ENCODE peak calls at places on chromosomes 5 and 9, in ten cellular contexts. U is CD14-positive monocyte, E is kidney, K is WTC11, Q is thoracic aorta, A is AG09309, Y is astrocyte of the spinal cord, P is astrocyte of the cerebellum, S is cardiac muscle cell, R is lower leg skin. O is an unnamed sample.

GRCh38 chr9:121678501-121679022 is 27.1 kb downstream of the DAB2IP start:
- DNase-seq in U (no peak), E (peak), K (no peak), Q (no peak), A (no peak), Y (no peak), P (no peak), S (no peak), R (no peak), O (no peak)

GRCh38 chr5:179142434-179143198 is 82.4 kb downstream of the ZNF354C start:
- DNase-seq in U (no peak), E (no peak), K (no peak), Q (no peak), A (peak), Y (peak), P (no peak), S (peak), R (no peak), O (no peak)

GRCh38 chr9:8365029-8365428 is 565.5 kb upstream of the DMAC1 start:
- DNase-seq in U (no peak), E (no peak), K (no peak), Q (no peak), A (no peak), Y (peak), P (peak), S (peak), R (no peak), O (no peak)

GRCh38 chr5:148924817-148925216 is 98.4 kb downstream of the ADRB2 start:
- DNase-seq in U (no peak), E (no peak), K (no peak), Q (no peak), A (no peak), Y (no peak), P (no peak), S (no peak), R (no peak), O (no peak)

GRCh38 chr5:52010430-52010829 is 627.2 kb downstream of the ISL1 start:
- DNase-seq in U (no peak), E (no peak), K (no peak), Q (no peak), A (no peak), Y (no peak), P (no peak), S (no peak), R (no peak), O (no peak)

GRCh38 chr5:178832618-178833201 is 27.0 kb upstream of the ZNF354B start:
- DNase-seq in U (no peak), E (no peak), K (peak), Q (no peak), A (no peak), Y (no peak), P (no peak), S (no peak), R (no peak), O (no peak)

GRCh38 chr5:3365501-3366215 is 230.0 kb upstream of the IRX1 start:
- DNase-seq in U (no peak), E (no peak), K (no peak), Q (no peak), A (no peak), Y (no peak), P (no peak), S (no peak), R (peak), O (no peak)

GRCh38 chr9:7117676-7118561 is 360.1 kb downstream of the KDM4C start:
- DNase-seq in U (no peak), E (no peak), K (no peak), Q (no peak), A (peak), Y (peak), P (no peak), S (peak), R (no peak), O (no peak)

GRCh38 chr9:32866292-32866691 is 83.0 kb downstream of the TMEM215 start:
- DNase-seq in U (no peak), E (no peak), K (no peak), Q (no peak), A (no peak), Y (no peak), P (no peak), S (no peak), R (no peak), O (peak)

GRCh38 chr9:123269316-123269715 is 930 bp upstream of the STRBP start:
- DNase-seq in U (no peak), E (no peak), K (peak), Q (no peak), A (no peak), Y (no peak), P (no peak), S (no peak), R (no peak), O (no peak)
- TF ChIP-seq CTCF in U (no peak), E (no peak), K (no peak), Q (no peak), A (no peak), Y (no peak), P (no peak), S (no peak), R (no peak), O (no peak)

GRCh38 chr5:80198920-80199319 is 56.9 kb downstream of the SERINC5 start:
- DNase-seq in U (no peak), E (no peak), K (no peak), Q (no peak), A (no peak), Y (no peak), P (no peak), S (no peak), R (no peak), O (no peak)
- TF ChIP-seq CTCF in U (no peak), E (no peak), K (no peak), Q (no peak), A (no peak), Y (no peak), P (no peak), S (no peak), R (no peak), O (no peak)

GRCh38 chr5:138655530-138656245 is 80.5 kb upstream of the HSPA9 start:
- DNase-seq in U (no peak), E (peak), K (no peak), Q (no peak), A (no peak), Y (no peak), P (no peak), S (peak), R (no peak), O (no peak)

GRCh38 chr5:138651767-138652117 is 76.5 kb upstream of the HSPA9 start:
- DNase-seq in U (no peak), E (no peak), K (no peak), Q (no peak), A (no peak), Y (no peak), P (no peak), S (no peak), R (no peak), O (no peak)

GRCh38 chr5:138654281-138654867 is 79.2 kb upstream of the HSPA9 start:
- DNase-seq in U (no peak), E (peak), K (no peak), Q (no peak), A (no peak), Y (peak), P (peak), S (peak), R (no peak), O (peak)

GRCh38 chr5:138650999-138651766 is 76.0 kb upstream of the HSPA9 start:
- DNase-seq in U (no peak), E (peak), K (no peak), Q (no peak), A (no peak), Y (no peak), P (no peak), S (no peak), R (no peak), O (no peak)

GRCh38 chr5:138653502-138653901 is 78.3 kb upstream of the HSPA9 start:
- DNase-seq in U (no peak), E (peak), K (no peak), Q (no peak), A (no peak), Y (no peak), P (no peak), S (peak), R (no peak), O (peak)
- TF ChIP-seq CTCF in U (no peak), E (no peak), K (no peak), Q (no peak), A (peak), Y (peak), P (peak), S (peak), R (no peak), O (no peak)

GRCh38 chr5:175743676-175744210 is 85.9 kb downstream of the HRH2 start:
- DNase-seq in U (no peak), E (peak), K (peak), Q (no peak), A (no peak), Y (no peak), P (no peak), S (peak), R (peak), O (no peak)
- TF ChIP-seq CTCF in U (no peak), E (no peak), K (no peak), Q (no peak), A (no peak), Y (no peak), P (no peak), S (no peak), R (no peak), O (no peak)

GRCh38 chr9:126397056-126397455 is 70.4 kb downstream of the MVB12B start:
- DNase-seq in U (no peak), E (no peak), K (no peak), Q (no peak), A (no peak), Y (no peak), P (no peak), S (no peak), R (no peak), O (no peak)
- TF ChIP-seq CTCF in U (no peak), E (no peak), K (no peak), Q (no peak), A (no peak), Y (no peak), P (no peak), S (no peak), R (no peak), O (no peak)

GRCh38 chr9:93379051-93379450 is 72.4 kb upstream of the FAM120A start:
- DNase-seq in U (no peak), E (no peak), K (no peak), Q (no peak), A (no peak), Y (no peak), P (no peak), S (no peak), R (no peak), O (no peak)
- TF ChIP-seq CTCF in U (peak), E (no peak), K (peak), Q (no peak), A (peak), Y (peak), P (peak), S (peak), R (no peak), O (peak)

GRCh38 chr5:139190125-139190524 is 8.0 kb downstream of the SIL1 start:
- DNase-seq in U (no peak), E (no peak), K (no peak), Q (no peak), A (no peak), Y (peak), P (no peak), S (peak), R (no peak), O (no peak)

GRCh38 chr5:139188558-139189270 is 9.5 kb downstream of the SIL1 start:
- DNase-seq in U (no peak), E (no peak), K (no peak), Q (no peak), A (no peak), Y (no peak), P (no peak), S (no peak), R (no peak), O (no peak)

GRCh38 chr5:139197710-139198669 is at the start of gene SIL1:
- DNase-seq in U (peak), E (peak), K (peak), Q (peak), A (peak), Y (peak), P (peak), S (peak), R (peak), O (peak)

GRCh38 chr5:139194486-139194885 is 3.7 kb downstream of the SIL1 start:
- DNase-seq in U (no peak), E (no peak), K (no peak), Q (no peak), A (no peak), Y (no peak), P (no peak), S (no peak), R (no peak), O (no peak)

DNA sequence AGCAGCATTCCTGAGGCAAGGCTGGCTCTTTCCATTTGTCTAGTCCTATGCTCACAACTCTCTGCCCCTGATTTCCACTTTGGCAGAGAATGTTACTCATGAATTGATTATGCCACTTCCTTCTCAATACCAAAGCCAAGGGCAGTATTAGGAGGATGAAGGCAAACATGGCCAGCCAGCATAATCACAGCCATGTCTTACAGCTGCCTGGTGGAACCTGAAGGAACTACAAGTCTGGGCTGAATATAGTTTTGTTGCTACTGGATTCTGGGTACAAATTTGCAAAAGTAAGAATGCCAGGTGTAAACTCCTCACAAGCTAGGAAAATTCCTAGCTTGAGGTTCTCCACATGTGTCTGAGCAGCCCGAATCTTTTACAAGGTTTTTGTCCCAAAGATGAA is 4.2 kb downstream of the SIL1 start:
- DNase-seq in U (no peak), E (no peak), K (no peak), Q (no peak), A (no peak), Y (no peak), P (no peak), S (no peak), R (no peak), O (no peak)
- TF ChIP-seq CTCF in U (peak), E (no peak), K (no peak), Q (peak), A (peak), Y (peak), P (peak), S (peak), R (no peak), O (no peak)

DNA sequence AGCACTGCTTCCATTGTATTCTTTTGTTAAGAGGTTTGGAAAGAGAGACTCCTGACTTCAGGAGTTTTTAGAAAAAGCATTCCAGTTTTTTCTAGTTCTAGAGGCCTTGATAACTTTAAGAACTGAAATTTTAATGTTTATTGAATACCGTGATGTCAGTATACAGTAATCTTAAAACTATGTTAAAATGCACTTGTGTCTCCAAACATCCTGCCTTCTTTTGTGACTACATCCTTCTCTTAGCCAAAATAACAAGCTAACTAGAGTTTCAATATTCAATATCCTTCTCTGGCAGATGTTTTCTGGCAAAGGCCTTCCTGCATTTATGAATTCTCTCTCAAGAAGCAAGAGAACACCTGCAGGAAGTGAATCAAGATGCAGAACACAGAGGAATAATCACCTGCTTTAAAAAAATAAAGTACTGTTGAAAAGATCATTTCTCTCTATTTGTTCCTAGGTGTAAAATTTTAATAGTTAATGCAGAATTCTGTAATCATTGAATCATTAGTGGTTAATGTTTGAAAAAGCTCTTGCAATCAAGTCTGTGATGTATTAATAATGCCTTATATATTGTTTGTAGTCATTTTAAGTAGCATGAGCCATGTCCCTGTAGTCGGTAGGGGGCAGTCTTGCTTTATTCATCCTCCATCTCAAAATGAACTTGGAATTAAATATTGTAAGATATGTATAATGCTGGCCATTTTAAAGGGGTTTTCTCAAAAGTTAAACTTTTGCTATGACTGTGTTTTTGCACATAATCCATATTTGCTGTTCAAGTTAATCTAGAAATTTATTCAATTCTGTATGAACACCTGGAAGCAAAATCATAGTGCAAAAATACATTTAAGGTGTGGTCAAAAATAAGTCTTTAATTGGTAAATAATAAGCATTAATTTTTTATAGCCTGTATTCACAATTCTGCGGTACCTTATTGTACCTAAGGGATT is 43.1 kb downstream of the NDFIP1 start:
- DNase-seq in U (no peak), E (no peak), K (peak), Q (no peak), A (peak), Y (peak), P (peak), S (peak), R (no peak), O (peak)
- TF ChIP-seq CTCF in U (peak), E (peak), K (peak), Q (peak), A (peak), Y (peak), P (peak), S (peak), R (peak), O (peak)

DNA sequence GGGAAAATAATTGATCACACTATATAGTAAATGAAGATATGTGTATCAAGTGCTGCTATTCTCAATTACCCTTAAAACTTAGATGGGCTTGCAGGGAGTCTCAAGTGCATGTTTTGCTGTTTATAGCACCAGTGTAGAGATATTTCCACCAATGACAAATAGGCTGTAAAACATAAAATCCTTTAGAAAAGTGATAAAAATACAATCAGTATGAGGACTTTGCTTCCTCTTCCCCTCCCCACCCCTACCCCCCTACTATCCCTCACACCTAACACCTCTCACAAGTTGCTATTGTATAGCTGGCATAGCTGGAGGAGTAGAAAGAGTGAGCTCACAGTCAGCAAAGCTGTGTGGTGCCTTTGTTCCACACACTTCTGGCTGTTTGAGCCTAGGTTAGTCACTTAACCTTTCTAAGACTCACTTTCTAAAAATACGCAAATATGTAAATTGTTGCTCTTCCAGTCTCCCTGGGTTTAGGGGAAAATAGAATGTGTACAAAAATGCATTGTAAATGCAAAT is 93.1 kb downstream of the PDE4D start:
- DNase-seq in U (no peak), E (no peak), K (no peak), Q (no peak), A (no peak), Y (no peak), P (no peak), S (no peak), R (no peak), O (no peak)
- TF ChIP-seq CTCF in U (peak), E (no peak), K (no peak), Q (no peak), A (no peak), Y (no peak), P (no peak), S (no peak), R (no peak), O (no peak)

DNA sequence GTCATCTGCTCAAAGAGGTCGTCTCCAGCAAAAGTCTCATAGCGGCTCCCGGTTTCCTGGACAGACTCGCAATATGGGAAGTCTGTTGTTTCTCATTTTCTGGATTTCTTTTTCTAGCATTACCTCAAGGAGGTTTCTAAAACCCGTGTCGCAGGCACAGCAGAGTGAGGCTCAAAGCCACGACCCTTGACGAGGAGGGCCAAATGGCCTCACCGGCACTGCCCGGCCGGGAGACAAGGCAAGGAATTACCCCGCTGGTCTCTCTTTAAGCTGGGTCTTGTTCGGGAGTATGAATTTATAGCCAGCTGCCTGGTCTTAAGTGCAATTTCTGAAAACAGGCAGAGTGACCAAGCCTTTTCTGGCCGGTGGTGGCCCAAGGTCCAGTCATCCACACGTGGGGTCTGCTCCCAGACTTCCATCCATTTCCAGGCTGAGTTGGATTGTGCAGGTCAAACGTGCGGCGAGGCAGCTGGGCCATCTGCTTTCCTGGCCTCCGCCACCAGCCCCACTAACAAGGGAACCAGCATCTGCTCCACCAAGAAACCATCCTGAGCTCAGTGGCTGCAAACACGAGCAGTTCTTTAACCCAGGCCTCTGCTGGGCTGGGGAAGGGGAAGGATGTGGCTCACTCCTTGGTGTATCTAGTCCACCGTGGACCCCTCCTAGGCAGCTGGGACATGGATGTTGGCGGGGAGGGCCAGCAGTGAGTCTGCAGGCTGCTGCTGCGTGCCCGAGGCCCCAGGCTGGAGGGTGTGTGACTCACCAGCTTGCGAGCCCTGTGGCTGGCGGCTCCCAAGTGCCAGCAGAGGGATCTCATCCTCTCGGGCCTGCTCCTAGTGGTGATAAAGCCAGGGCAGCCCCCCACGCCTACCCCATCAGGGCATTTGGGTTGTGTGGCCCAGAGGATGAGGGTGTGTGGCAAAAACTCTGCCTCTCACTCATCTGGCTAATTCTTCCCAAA is 55.6 kb upstream of the COL5A1 start:
- DNase-seq in U (no peak), E (no peak), K (no peak), Q (no peak), A (no peak), Y (peak), P (no peak), S (peak), R (peak), O (no peak)
- TF ChIP-seq CTCF in U (no peak), E (no peak), K (no peak), Q (no peak), A (peak), Y (peak), P (peak), S (peak), R (no peak), O (no peak)